ENCODE peak calls at places on chromosome 2, in four cellular contexts. K, R, J and I are unnamed samples.

GRCh38 chr2:33242845-33243244 is 233.6 kb upstream of the RASGRP3 start:
- DNase-seq in K (peak; percentile 79), R (no peak), J (no peak), I (peak; percentile 63)

GRCh38 chr2:203678971-203679370 is 27.5 kb upstream of the CD28 start:
- DNase-seq in K (peak; percentile 68), R (no peak), J (no peak), I (no peak)

GRCh38 chr2:65300134-65300771 is 72.6 kb downstream of the ACTR2 start:
- DNase-seq in K (peak; percentile 35), R (peak; percentile 71), J (no peak), I (no peak)

GRCh38 chr2:10989151-10989550 is 77.4 kb downstream of the KCNF1 start:
- DNase-seq in K (no peak), R (peak; percentile 21), J (no peak), I (no peak)

GRCh38 chr2:121303531-121304263 is 18.7 kb upstream of the TFCP2L1 start:
- DNase-seq in K (peak; percentile 12), R (no peak), J (no peak), I (no peak)

GRCh38 chr2:178928077-178928476 is 120.9 kb upstream of the TTN start:
- DNase-seq in K (no peak), R (no peak), J (no peak), I (no peak)

GRCh38 chr2:25115249-25115883 is 53.0 kb downstream of the POMC start:
- DNase-seq in K (no peak), R (no peak), J (no peak), I (no peak)

GRCh38 chr2:175143678-175144077 is 24.3 kb downstream of the ATF2 start:
- DNase-seq in K (no peak), R (no peak), J (no peak), I (no peak)